ENCODE peak calls at places on chromosomes 13 and 19, in ten cellular contexts. Q is adrenal gland; U is NCI-H69; B is SK-MEL-5; R is GM03348; G is activated CD4-positive, CD25-positive, alpha-beta regulatory T cell; Z is GM06990; H is Calu3; S is AG04450; V is endodermal cell. C is an unnamed sample.

GRCh38 chr19:48341006-48341405 is 15.7 kb downstream of the EMP3 start:
- DNase-seq in S (no peak), V (no peak), R (no peak), U (peak), Q (peak), Z (no peak), B (no peak), H (no peak), G (no peak), C (no peak)

GRCh38 chr13:100523437-100523836 is 65.2 kb downstream of the GGACT start:
- DNase-seq in R (no peak), Q (no peak), H (no peak), G (no peak), U (peak), S (no peak), Z (no peak), B (no peak), V (peak), C (no peak)

GRCh38 chr19:33292595-33293254 is 9.6 kb downstream of the CEBPA start:
- DNase-seq in B (no peak), Q (no peak), S (no peak), U (peak), G (no peak), H (no peak), Z (no peak), R (no peak), V (no peak), C (no peak)

GRCh38 chr19:1172353-1173159 is 1.5 kb downstream of the SBNO2 start:
- DNase-seq in R (peak), G (no peak), Z (no peak), H (peak), Q (peak), S (no peak), V (no peak), U (peak), B (peak), C (peak)

GRCh38 chr19:1467228-1467511 is 11.8 kb downstream of the C19orf25 start:
- DNase-seq in R (no peak), U (no peak), Z (peak), B (no peak), H (no peak), G (no peak), S (no peak), Q (no peak), V (no peak), C (no peak)

GRCh38 chr19:13841339-13842293 is 35.3 kb upstream of the NANOS3 start:
- DNase-seq in Z (no peak), G (no peak), V (peak), Q (peak), U (peak), B (no peak), R (no peak), H (no peak), S (no peak), C (peak)

GRCh38 chr13:36154567-36155231 is 23.5 kb upstream of the DCLK1 start:
- DNase-seq in Z (no peak), B (no peak), V (peak), Q (no peak), S (no peak), H (no peak), R (peak), G (no peak), U (no peak), C (no peak)

GRCh38 chr19:54248016-54248601 is 5.5 kb upstream of the LILRA6 start:
- DNase-seq in V (peak), Z (no peak), Q (peak), H (no peak), S (no peak), R (peak), U (no peak), G (no peak), B (peak), C (peak)

GRCh38 chr13:107545946-107546502 is 669.3 kb downstream of the LIG4 start:
- DNase-seq in S (no peak), R (no peak), U (peak), H (peak), V (no peak), G (no peak), B (no peak), Z (no peak), Q (no peak), C (no peak)

GRCh38 chr19:51702103-51702753 is 9.1 kb downstream of the SPACA6 start:
- DNase-seq in V (peak), Q (peak), B (no peak), U (peak), R (peak), G (no peak), S (no peak), Z (no peak), H (no peak), C (peak)

GRCh38 chr19:5257155-5258045 is 83.2 kb downstream of the PTPRS start:
- DNase-seq in R (no peak), H (no peak), Q (no peak), Z (no peak), G (no peak), V (no peak), B (no peak), S (no peak), U (no peak), C (no peak)

GRCh38 chr19:10587022-10587838 is at the start of gene AP1M2:
- DNase-seq in Z (no peak), B (no peak), R (no peak), Q (no peak), U (peak), H (peak), S (no peak), V (peak), G (no peak), C (no peak)

GRCh38 chr13:60453490-60453889 is 56.5 kb downstream of the TDRD3 start:
- DNase-seq in S (no peak), B (no peak), V (no peak), G (no peak), U (no peak), Q (no peak), Z (no peak), H (no peak), R (peak), C (no peak)

GRCh38 chr19:41528106-41528505 is 47.9 kb upstream of the CEACAM21 start:
- DNase-seq in Z (no peak), G (no peak), Q (no peak), H (no peak), B (no peak), U (no peak), R (no peak), V (no peak), S (no peak), C (peak)

GRCh38 chr13:110361365-110361911 is 54.4 kb downstream of the COL4A2 start:
- DNase-seq in S (no peak), R (peak), V (no peak), U (no peak), G (no peak), Z (no peak), B (no peak), Q (peak), H (no peak), C (peak)

GRCh38 chr19:23145617-23146415 is 29.0 kb downstream of the ZNF730 start:
- DNase-seq in B (no peak), H (no peak), Z (no peak), G (no peak), S (no peak), Q (no peak), R (no peak), U (no peak), V (no peak), C (no peak)

GRCh38 chr19:2341987-2342386 is 13.5 kb downstream of the SPPL2B start:
- DNase-seq in R (no peak), V (no peak), Z (no peak), B (no peak), H (no peak), Q (no peak), S (no peak), G (no peak), U (no peak), C (no peak)

GRCh38 chr13:19382111-19382510 is 179.2 kb downstream of the TPTE2 start:
- DNase-seq in R (peak), V (no peak), Z (no peak), S (no peak), B (no peak), U (no peak), G (no peak), H (no peak), Q (no peak), C (no peak)

GRCh38 chr13:91701975-91702374 is 303.6 kb downstream of the GPC5 start:
- DNase-seq in V (no peak), B (no peak), U (no peak), S (no peak), R (no peak), Z (no peak), G (no peak), H (no peak), Q (no peak), C (no peak)

GRCh38 chr19:13150919-13151604 is 851 bp downstream of the IER2 start:
- DNase-seq in G (no peak), B (no peak), R (no peak), Z (peak), Q (peak), S (no peak), V (no peak), H (no peak), U (peak), C (peak)

GRCh38 chr13:106036870-106037269 is 498.6 kb downstream of the EFNB2 start:
- DNase-seq in R (no peak), G (no peak), Q (no peak), Z (no peak), H (peak), B (no peak), U (no peak), V (peak), S (no peak), C (no peak)

GRCh38 chr19:47122359-47123335 is 8.0 kb upstream of the SAE1 start:
- DNase-seq in H (no peak), Q (no peak), V (no peak), R (peak), S (no peak), B (no peak), G (no peak), U (no peak), Z (no peak), C (no peak)

GRCh38 chr19:1780272-1780957 is 27.1 kb downstream of the ONECUT3 start:
- DNase-seq in Z (no peak), V (no peak), U (no peak), R (peak), G (no peak), H (peak), Q (no peak), S (no peak), B (peak), C (peak)

GRCh38 chr13:37534181-37534580 is 64.4 kb downstream of the POSTN start:
- DNase-seq in H (no peak), V (no peak), U (peak), Q (no peak), S (peak), Z (no peak), G (no peak), B (no peak), R (peak), C (peak)

GRCh38 chr19:52626915-52627314 is 11.2 kb downstream of the ZNF83 start:
- DNase-seq in R (no peak), B (no peak), G (no peak), Z (no peak), H (no peak), Q (no peak), U (no peak), V (no peak), S (no peak), C (no peak)

GRCh38 chr13:29379281-29379680 is 216.2 kb downstream of the SLC7A1 start:
- DNase-seq in Z (no peak), V (peak), S (no peak), G (no peak), H (no peak), B (no peak), R (no peak), Q (no peak), U (no peak), C (no peak)

GRCh38 chr13:106314417-106314816 is 221.0 kb downstream of the EFNB2 start:
- DNase-seq in S (no peak), B (no peak), G (no peak), R (no peak), V (peak), Q (no peak), H (no peak), Z (no peak), U (no peak), C (no peak)

GRCh38 chr19:2841858-2842574 is 741 bp downstream of the ZNF555 start:
- DNase-seq in V (peak), Q (no peak), B (no peak), S (no peak), G (no peak), U (no peak), Z (no peak), H (no peak), R (peak), C (no peak)

GRCh38 chr19:10074153-10074552 is 12.0 kb upstream of the SHFL start:
- DNase-seq in U (peak), G (peak), H (peak), R (no peak), Q (no peak), Z (no peak), V (no peak), B (peak), S (no peak), C (peak)

GRCh38 chr13:23793711-23794110 is 95.5 kb downstream of the MIPEP start:
- DNase-seq in B (peak), H (no peak), Q (no peak), G (no peak), R (no peak), S (no peak), U (no peak), V (no peak), Z (no peak), C (peak)

GRCh38 chr13:39900106-39900750 is 244.8 kb downstream of the COG6 start:
- DNase-seq in V (no peak), S (peak), H (no peak), G (no peak), U (no peak), Q (no peak), Z (no peak), R (no peak), B (no peak), C (peak)